ENCODE peak calls at places on chromosomes 1 and 21, in eight cellular contexts. One of them, this sample, is unnamed. For H3K4me1, the result is how much of the 10 kb centered on the place peaks cover.

GRCh38 chr21:14995695-14996490 is 68.9 kb downstream of the NRIP1 start:
- DNase-seq in IMR-90: peak
- DNase-seq in neuronal stem cell: no peak
- DNase-seq in HepG2: no peak
- DNase-seq in heart left ventricle: no peak
- DNase-seq in neural progenitor cell: no peak
- DNase-seq in esophagus squamous epithelium: no peak
- DNase-seq in PC-3: peak
- DNase-seq in this sample: no peak

GRCh38 chr1:222592171-222592570 is 2.4 kb upstream of the TAF1A start:
- DNase-seq in IMR-90: peak
- DNase-seq in esophagus squamous epithelium: no peak
- DNase-seq in neuronal stem cell: no peak
- DNase-seq in HepG2: no peak
- DNase-seq in PC-3: peak
- DNase-seq in neural progenitor cell: no peak
- DNase-seq in heart left ventricle: no peak
- DNase-seq in this sample: no peak

GRCh38 chr1:43566382-43567035 is 35.8 kb downstream of the PTPRF start:
- DNase-seq in neuronal stem cell: no peak
- DNase-seq in PC-3: no peak
- DNase-seq in HepG2: no peak
- DNase-seq in neural progenitor cell: no peak
- DNase-seq in esophagus squamous epithelium: no peak
- DNase-seq in heart left ventricle: no peak
- DNase-seq in IMR-90: no peak
- DNase-seq in this sample: no peak

GRCh38 chr21:46441961-46442498 is 16.7 kb upstream of the DIP2A start:
- DNase-seq in neuronal stem cell: no peak
- DNase-seq in esophagus squamous epithelium: no peak
- DNase-seq in IMR-90: no peak
- DNase-seq in heart left ventricle: no peak
- DNase-seq in neural progenitor cell: no peak
- DNase-seq in HepG2: no peak
- DNase-seq in PC-3: no peak
- DNase-seq in this sample: no peak

GRCh38 chr1:39230261-39231190 is 26.0 kb downstream of the MACF1 start:
- DNase-seq in neuronal stem cell: no peak
- DNase-seq in heart left ventricle: no peak
- DNase-seq in PC-3: no peak
- DNase-seq in HepG2: peak
- DNase-seq in IMR-90: no peak
- DNase-seq in neural progenitor cell: peak
- DNase-seq in esophagus squamous epithelium: no peak
- DNase-seq in this sample: no peak

GRCh38 chr1:29835486-29836273 is 599.4 kb downstream of the PTPRU start:
- DNase-seq in heart left ventricle: no peak
- DNase-seq in neuronal stem cell: no peak
- DNase-seq in IMR-90: no peak
- DNase-seq in PC-3: no peak
- DNase-seq in neural progenitor cell: no peak
- DNase-seq in HepG2: no peak
- DNase-seq in esophagus squamous epithelium: no peak
- DNase-seq in this sample: no peak

GRCh38 chr1:2582401-2582800 is 4.2 kb upstream of the PRXL2B start:
- DNase-seq in heart left ventricle: no peak
- DNase-seq in neural progenitor cell: no peak
- DNase-seq in neuronal stem cell: no peak
- DNase-seq in esophagus squamous epithelium: no peak
- DNase-seq in IMR-90: no peak
- DNase-seq in PC-3: no peak
- DNase-seq in HepG2: no peak
- DNase-seq in this sample: no peak

GRCh38 chr1:224632921-224633321 is 16.8 kb downstream of the CNIH3 start:
- DNase-seq in PC-3: peak
- DNase-seq in neural progenitor cell: peak
- DNase-seq in HepG2: no peak
- DNase-seq in esophagus squamous epithelium: no peak
- DNase-seq in neuronal stem cell: peak
- DNase-seq in heart left ventricle: no peak
- DNase-seq in IMR-90: peak
- DNase-seq in this sample: no peak

GRCh38 chr1:8059161-8059622 is 33.1 kb upstream of the ERRFI1 start:
- DNase-seq in neuronal stem cell: no peak
- DNase-seq in heart left ventricle: no peak
- DNase-seq in esophagus squamous epithelium: no peak
- DNase-seq in IMR-90: peak
- DNase-seq in neural progenitor cell: no peak
- DNase-seq in PC-3: peak
- DNase-seq in HepG2: no peak
- DNase-seq in this sample: no peak

GRCh38 chr1:183635112-183635605 is 424 bp downstream of the ARPC5 start:
- DNase-seq in IMR-90: no peak
- DNase-seq in heart left ventricle: peak
- DNase-seq in neural progenitor cell: no peak
- DNase-seq in HepG2: no peak
- DNase-seq in neuronal stem cell: no peak
- DNase-seq in PC-3: no peak
- DNase-seq in esophagus squamous epithelium: no peak
- DNase-seq in this sample: peak

GRCh38 chr1:30812093-30812492 is 54.5 kb upstream of the LAPTM5 start:
- DNase-seq in HepG2: no peak
- DNase-seq in esophagus squamous epithelium: no peak
- DNase-seq in heart left ventricle: no peak
- DNase-seq in neural progenitor cell: no peak
- DNase-seq in IMR-90: no peak
- DNase-seq in PC-3: no peak
- DNase-seq in neuronal stem cell: no peak
- DNase-seq in this sample: no peak

GRCh38 chr1:44655609-44656008 is 18.7 kb downstream of the TMEM53 start:
- DNase-seq in IMR-90: no peak
- DNase-seq in heart left ventricle: no peak
- DNase-seq in neuronal stem cell: no peak
- DNase-seq in HepG2: peak
- DNase-seq in PC-3: peak
- DNase-seq in esophagus squamous epithelium: no peak
- DNase-seq in neural progenitor cell: peak
- DNase-seq in this sample: no peak

GRCh38 chr21:32834825-32835224 is 63.3 kb upstream of the PAXBP1 start:
- DNase-seq in neural progenitor cell: peak
- DNase-seq in heart left ventricle: no peak
- DNase-seq in esophagus squamous epithelium: no peak
- DNase-seq in IMR-90: no peak
- DNase-seq in neuronal stem cell: peak
- DNase-seq in HepG2: no peak
- DNase-seq in PC-3: no peak
- DNase-seq in this sample: no peak

GRCh38 chr1:224884428-224884827 is 45.0 kb upstream of the DNAH14 start:
- DNase-seq in heart left ventricle: no peak
- DNase-seq in neural progenitor cell: no peak
- DNase-seq in HepG2: no peak
- DNase-seq in neuronal stem cell: no peak
- DNase-seq in IMR-90: peak
- DNase-seq in PC-3: peak
- DNase-seq in esophagus squamous epithelium: no peak
- DNase-seq in this sample: no peak

GRCh38 chr21:45382698-45383000 is 22.3 kb upstream of the COL18A1 start:
- DNase-seq in PC-3: no peak
- DNase-seq in heart left ventricle: peak
- DNase-seq in IMR-90: no peak
- DNase-seq in HepG2: no peak
- DNase-seq in neuronal stem cell: no peak
- DNase-seq in esophagus squamous epithelium: no peak
- DNase-seq in neural progenitor cell: no peak
- DNase-seq in this sample: no peak

GRCh38 chr1:97603776-97604175 is 317.1 kb downstream of the DPYD start:
- DNase-seq in neuronal stem cell: no peak
- DNase-seq in HepG2: no peak
- DNase-seq in IMR-90: peak
- DNase-seq in esophagus squamous epithelium: no peak
- DNase-seq in neural progenitor cell: no peak
- DNase-seq in PC-3: no peak
- DNase-seq in heart left ventricle: no peak
- DNase-seq in this sample: no peak

GRCh38 chr1:229445828-229446227 is 11.9 kb upstream of the ACTA1 start:
- DNase-seq in neural progenitor cell: no peak
- DNase-seq in neuronal stem cell: no peak
- DNase-seq in HepG2: no peak
- DNase-seq in esophagus squamous epithelium: no peak
- DNase-seq in PC-3: no peak
- DNase-seq in IMR-90: no peak
- DNase-seq in heart left ventricle: no peak
- DNase-seq in this sample: no peak

GRCh38 chr1:27539901-27540861 is 50.2 kb upstream of the WASF2 start:
- DNase-seq in esophagus squamous epithelium: no peak
- DNase-seq in HepG2: no peak
- DNase-seq in PC-3: peak
- DNase-seq in neural progenitor cell: no peak
- DNase-seq in IMR-90: peak
- DNase-seq in neuronal stem cell: no peak
- DNase-seq in heart left ventricle: no peak
- DNase-seq in this sample: no peak
- H3K4me1 ChIP-seq in esophagus squamous epithelium: half or more
- H3K4me1 ChIP-seq in HepG2: half or more
- H3K4me1 ChIP-seq in PC-3: half or more
- H3K4me1 ChIP-seq in neural progenitor cell: under half
- H3K4me1 ChIP-seq in IMR-90: half or more
- H3K4me1 ChIP-seq in neuronal stem cell: under half
- H3K4me1 ChIP-seq in heart left ventricle: half or more
- H3K4me1 ChIP-seq in this sample: under half

GRCh38 chr1:209565759-209566678 is 17.5 kb upstream of the CAMK1G start:
- DNase-seq in PC-3: peak
- DNase-seq in esophagus squamous epithelium: no peak
- DNase-seq in neural progenitor cell: peak
- DNase-seq in IMR-90: peak
- DNase-seq in HepG2: peak
- DNase-seq in neuronal stem cell: peak
- DNase-seq in heart left ventricle: peak
- DNase-seq in this sample: peak

GRCh38 chr1:209570757-209571156 is 12.8 kb upstream of the CAMK1G start:
- DNase-seq in neuronal stem cell: no peak
- DNase-seq in PC-3: no peak
- DNase-seq in HepG2: no peak
- DNase-seq in IMR-90: no peak
- DNase-seq in neural progenitor cell: no peak
- DNase-seq in heart left ventricle: no peak
- DNase-seq in esophagus squamous epithelium: no peak
- DNase-seq in this sample: no peak

GRCh38 chr1:209567788-209568187 is 15.7 kb upstream of the CAMK1G start:
- DNase-seq in neural progenitor cell: no peak
- DNase-seq in neuronal stem cell: no peak
- DNase-seq in heart left ventricle: no peak
- DNase-seq in PC-3: peak
- DNase-seq in IMR-90: peak
- DNase-seq in HepG2: no peak
- DNase-seq in esophagus squamous epithelium: no peak
- DNase-seq in this sample: no peak

GRCh38 chr1:209564904-209565303 is 18.6 kb upstream of the CAMK1G start:
- DNase-seq in IMR-90: no peak
- DNase-seq in heart left ventricle: no peak
- DNase-seq in HepG2: no peak
- DNase-seq in esophagus squamous epithelium: no peak
- DNase-seq in neuronal stem cell: no peak
- DNase-seq in neural progenitor cell: no peak
- DNase-seq in PC-3: no peak
- DNase-seq in this sample: no peak

DNA sequence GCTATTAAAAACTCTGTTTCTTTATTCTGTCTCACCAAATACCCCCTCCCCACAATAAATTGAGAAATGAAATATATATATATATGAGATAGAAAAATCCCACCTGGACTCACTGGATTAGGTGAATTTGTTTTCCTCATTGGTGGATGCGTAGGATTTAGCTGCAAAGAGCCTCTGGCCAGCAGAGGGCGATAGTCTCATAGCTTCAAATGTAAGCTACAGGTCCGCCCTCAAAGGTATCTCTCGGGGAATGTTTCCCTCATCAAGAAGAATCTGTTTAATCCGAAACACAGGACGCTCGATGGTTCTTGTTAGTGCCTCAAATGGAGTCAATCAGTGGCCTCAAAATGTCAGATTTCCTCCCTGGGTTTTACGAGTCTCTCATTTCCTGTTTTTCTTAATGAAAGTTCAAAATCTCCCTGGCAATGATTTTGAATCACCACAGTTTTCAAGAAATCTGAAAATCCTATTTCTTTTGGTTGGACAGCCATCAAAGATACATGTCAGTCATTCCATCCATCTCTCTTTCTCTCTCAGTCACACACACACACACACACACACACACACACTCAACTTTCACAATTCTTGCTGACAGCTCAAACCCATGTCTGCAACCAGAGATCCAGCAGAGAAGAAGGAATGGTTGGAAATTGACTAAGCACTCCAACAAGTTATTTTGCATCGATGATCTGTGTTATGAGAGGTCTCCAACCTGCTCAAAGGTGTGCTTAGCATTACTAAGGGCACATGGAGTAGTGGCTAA is 13.9 kb upstream of the CAMK1G start:
- DNase-seq in esophagus squamous epithelium: no peak
- DNase-seq in neural progenitor cell: peak
- DNase-seq in heart left ventricle: peak
- DNase-seq in IMR-90: peak
- DNase-seq in HepG2: peak
- DNase-seq in neuronal stem cell: peak
- DNase-seq in PC-3: peak
- DNase-seq in this sample: peak
- H3K4me3 ChIP-seq in esophagus squamous epithelium: peak
- H3K4me3 ChIP-seq in neural progenitor cell: no peak
- H3K4me3 ChIP-seq in heart left ventricle: no peak
- H3K4me3 ChIP-seq in IMR-90: peak
- H3K4me3 ChIP-seq in HepG2: no peak
- H3K4me3 ChIP-seq in neuronal stem cell: no peak
- H3K4me3 ChIP-seq in PC-3: peak
- H3K4me3 ChIP-seq in this sample: no peak

DNA sequence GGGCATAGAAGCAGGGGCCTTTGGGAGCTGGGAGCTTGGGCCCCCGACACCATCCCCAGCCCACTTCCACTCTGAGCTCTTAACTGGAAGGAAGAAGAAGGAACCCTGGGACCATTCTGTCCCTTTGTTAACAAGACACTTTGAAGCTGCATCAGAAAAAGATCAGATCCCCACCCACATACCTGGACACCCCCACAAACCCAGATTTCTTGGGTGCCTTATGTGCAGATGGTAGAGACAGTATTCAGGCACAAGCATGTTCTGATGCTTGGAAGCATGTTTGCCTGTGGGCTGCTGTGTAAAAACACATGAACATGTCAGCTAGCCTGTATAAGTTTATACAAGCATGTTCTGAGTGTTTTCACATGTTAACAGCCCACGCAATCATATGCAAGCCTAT is 3.7 kb downstream of the DLGAP3 start:
- DNase-seq in esophagus squamous epithelium: no peak
- DNase-seq in PC-3: no peak
- DNase-seq in neuronal stem cell: no peak
- DNase-seq in neural progenitor cell: no peak
- DNase-seq in HepG2: no peak
- DNase-seq in IMR-90: no peak
- DNase-seq in heart left ventricle: no peak
- DNase-seq in this sample: no peak
- H3K27ac ChIP-seq in esophagus squamous epithelium: no peak
- H3K27ac ChIP-seq in PC-3: no peak
- H3K27ac ChIP-seq in neuronal stem cell: no peak
- H3K27ac ChIP-seq in neural progenitor cell: no peak
- H3K27ac ChIP-seq in HepG2: no peak
- H3K27ac ChIP-seq in IMR-90: no peak
- H3K27ac ChIP-seq in heart left ventricle: no peak
- H3K27ac ChIP-seq in this sample: no peak

GRCh38 chr1:200893411-200893901 is 1.2 kb upstream of the INAVA start:
- DNase-seq in neuronal stem cell: no peak
- DNase-seq in IMR-90: no peak
- DNase-seq in esophagus squamous epithelium: no peak
- DNase-seq in HepG2: no peak
- DNase-seq in neural progenitor cell: no peak
- DNase-seq in heart left ventricle: no peak
- DNase-seq in PC-3: peak
- DNase-seq in this sample: no peak
- H3K4me1 ChIP-seq in neuronal stem cell: under half
- H3K4me1 ChIP-seq in IMR-90: under half
- H3K4me1 ChIP-seq in esophagus squamous epithelium: under half
- H3K4me1 ChIP-seq in HepG2: half or more
- H3K4me1 ChIP-seq in neural progenitor cell: under half
- H3K4me1 ChIP-seq in heart left ventricle: under half
- H3K4me1 ChIP-seq in PC-3: half or more
- H3K4me1 ChIP-seq in this sample: under half